ENCODE peak calls at places on chromosome 19, in eight cellular contexts. Q is IMR-90, V is uterus, I is H1, N is HepG2, J is heart left ventricle, O is upper lobe of left lung, F is adrenal gland. M is an unnamed sample. For H3K4me1, the result is how much of the 10 kb centered on the place peaks cover.

GRCh38 chr19:21569497-21569870 is 64.1 kb downstream of the ZNF429 start:
- DNase-seq in Q (no peak), V (no peak), I (no peak), N (no peak), J (peak), O (no peak), F (peak), M (no peak)

GRCh38 chr19:3619631-3620012 is 7.0 kb downstream of the CACTIN start:
- DNase-seq in Q (no peak), V (no peak), I (no peak), N (no peak), J (no peak), O (peak), F (no peak), M (no peak)

GRCh38 chr19:20661150-20661819 is at the start of gene ZNF626:
- DNase-seq in Q (peak), V (peak), I (peak), N (peak), J (peak), O (peak), F (peak), M (peak)

GRCh38 chr19:17938092-17938845 is 5.5 kb downstream of the CCDC124 start:
- DNase-seq in Q (peak), V (peak), I (no peak), N (peak), J (peak), O (no peak), F (peak), M (peak)

GRCh38 chr19:54319049-54319448 is 6.1 kb upstream of the LILRA5 start:
- DNase-seq in Q (no peak), V (no peak), I (no peak), N (no peak), J (peak), O (no peak), F (no peak), M (no peak)

GRCh38 chr19:7069904-7070226 is 362 bp downstream of the ZNF557 start:
- DNase-seq in Q (no peak), V (no peak), I (no peak), N (no peak), J (no peak), O (no peak), F (no peak), M (no peak)

GRCh38 chr19:34365463-34366401 is 736 bp downstream of the GPI start:
- DNase-seq in Q (peak), V (peak), I (no peak), N (no peak), J (no peak), O (peak), F (peak), M (no peak)

GRCh38 chr19:6587093-6587820 is 3.7 kb downstream of the CD70 start:
- DNase-seq in Q (no peak), V (no peak), I (no peak), N (no peak), J (no peak), O (no peak), F (no peak), M (no peak)

GRCh38 chr19:58571575-58571947 is 1.6 kb downstream of the MZF1 start:
- DNase-seq in Q (no peak), V (no peak), I (no peak), N (no peak), J (no peak), O (no peak), F (peak), M (peak)

GRCh38 chr19:5108123-5108613 is 139.3 kb downstream of the KDM4B start:
- DNase-seq in Q (no peak), V (no peak), I (no peak), N (no peak), J (no peak), O (no peak), F (no peak), M (no peak)

GRCh38 chr19:51714848-51715247 is 8.9 kb downstream of the HAS1 start:
- DNase-seq in Q (no peak), V (no peak), I (no peak), N (no peak), J (no peak), O (no peak), F (no peak), M (no peak)

GRCh38 chr19:51166846-51167490 is 24.9 kb downstream of the SIGLEC7 start:
- DNase-seq in Q (no peak), V (no peak), I (no peak), N (no peak), J (no peak), O (no peak), F (peak), M (no peak)

GRCh38 chr19:45908956-45909355 is 5.6 kb downstream of the NANOS2 start:
- DNase-seq in Q (peak), V (no peak), I (no peak), N (no peak), J (no peak), O (no peak), F (no peak), M (no peak)

GRCh38 chr19:10784257-10784656 is 51.8 kb downstream of the TMED1 start:
- DNase-seq in Q (no peak), V (no peak), I (no peak), N (no peak), J (peak), O (no peak), F (no peak), M (no peak)

GRCh38 chr19:38264486-38265212 is at the start of gene SPINT2:
- DNase-seq in Q (no peak), V (no peak), I (peak), N (no peak), J (no peak), O (no peak), F (no peak), M (peak)

GRCh38 chr19:4528843-4529242 is 6.2 kb downstream of the PLIN5 start:
- DNase-seq in Q (no peak), V (no peak), I (no peak), N (no peak), J (no peak), O (no peak), F (no peak), M (no peak)

GRCh38 chr19:46904114-46905060 is 43.6 kb downstream of the ARHGAP35 start:
- DNase-seq in Q (peak), V (peak), I (no peak), N (no peak), J (peak), O (no peak), F (peak), M (no peak)

GRCh38 chr19:17517898-17518297 is 6.4 kb downstream of the PGLS start:
- DNase-seq in Q (no peak), V (no peak), I (no peak), N (no peak), J (no peak), O (no peak), F (no peak), M (no peak)

GRCh38 chr19:42075364-42075615 is 676 bp upstream of the ZNF574 start:
- DNase-seq in Q (no peak), V (no peak), I (no peak), N (no peak), J (no peak), O (no peak), F (no peak), M (no peak)

GRCh38 chr19:28009696-28010095 is 1203.3 kb downstream of the UQCRFS1 start:
- DNase-seq in Q (no peak), V (no peak), I (no peak), N (no peak), J (no peak), O (no peak), F (no peak), M (no peak)

GRCh38 chr19:34230833-34231232 is 23.5 kb upstream of the GARRE1 start:
- DNase-seq in Q (no peak), V (no peak), I (no peak), N (no peak), J (no peak), O (no peak), F (no peak), M (no peak)

GRCh38 chr19:33071887-33072286 is 7.2 kb upstream of the RHPN2 start:
- DNase-seq in Q (no peak), V (no peak), I (no peak), N (no peak), J (no peak), O (no peak), F (no peak), M (no peak)

GRCh38 chr19:47075941-47076340 is 27.5 kb upstream of the TMEM160 start:
- DNase-seq in Q (peak), V (no peak), I (no peak), N (no peak), J (no peak), O (no peak), F (peak), M (no peak)

GRCh38 chr19:40355975-40356680 is 7.6 kb downstream of the PLD3 start:
- DNase-seq in Q (no peak), V (no peak), I (no peak), N (no peak), J (no peak), O (no peak), F (no peak), M (no peak)

GRCh38 chr19:4067396-4068057 is 828 bp upstream of the ZBTB7A start:
- DNase-seq in Q (no peak), V (no peak), I (no peak), N (no peak), J (no peak), O (peak), F (no peak), M (no peak)

GRCh38 chr19:47760632-47760999 is 15.3 kb downstream of the NOP53 start:
- DNase-seq in Q (no peak), V (no peak), I (no peak), N (no peak), J (no peak), O (no peak), F (no peak), M (no peak)

GRCh38 chr19:40193587-40193849 is 2.3 kb downstream of the MAP3K10 start:
- DNase-seq in Q (peak), V (no peak), I (no peak), N (no peak), J (no peak), O (no peak), F (no peak), M (no peak)

GRCh38 chr19:10748195-10748923 is 30.5 kb downstream of the DNM2 start:
- DNase-seq in Q (no peak), V (no peak), I (no peak), N (no peak), J (no peak), O (no peak), F (no peak), M (no peak)

GRCh38 chr19:48479686-48480085 is 10.5 kb downstream of the CYTH2 start:
- DNase-seq in Q (no peak), V (no peak), I (no peak), N (no peak), J (peak), O (no peak), F (no peak), M (no peak)

GRCh38 chr19:2428756-2429711 is 1.6 kb upstream of the TIMM13 start:
- DNase-seq in Q (no peak), V (no peak), I (no peak), N (no peak), J (no peak), O (peak), F (no peak), M (no peak)
- H3K27ac ChIP-seq in Q (no peak), V (peak), I (peak), N (peak), J (no peak), O (peak), F (no peak), M (peak)

GRCh38 chr19:29666634-29667389 is 1.6 kb downstream of the PLEKHF1 start:
- DNase-seq in Q (peak), V (peak), I (no peak), N (peak), J (peak), O (no peak), F (peak), M (peak)
- H3K4me1 ChIP-seq in Q (under half), V (under half), I (under half), N (half or more), J (half or more), O (half or more), F (under half), M (under half)

DNA sequence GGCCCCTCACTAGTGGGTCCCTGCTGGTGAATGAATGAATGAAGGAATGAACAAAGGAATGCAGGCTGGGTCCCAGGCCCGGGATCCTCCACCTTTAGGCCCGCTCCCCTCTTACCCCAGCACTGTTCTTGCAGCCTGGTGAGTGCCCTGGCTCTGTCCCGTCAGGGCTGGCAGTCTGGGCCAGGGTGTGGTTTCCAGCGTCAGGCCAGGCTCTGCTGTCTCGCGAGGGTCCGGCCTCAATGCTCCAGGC is 317 bp downstream of the LYL1 start:
- DNase-seq in Q (no peak), V (no peak), I (no peak), N (no peak), J (no peak), O (no peak), F (no peak), M (no peak)
- TF ChIP-seq POLR2A in Q (no peak), V (no peak), I (no peak), N (peak), J (no peak), O (no peak), F (peak), M (no peak)

DNA sequence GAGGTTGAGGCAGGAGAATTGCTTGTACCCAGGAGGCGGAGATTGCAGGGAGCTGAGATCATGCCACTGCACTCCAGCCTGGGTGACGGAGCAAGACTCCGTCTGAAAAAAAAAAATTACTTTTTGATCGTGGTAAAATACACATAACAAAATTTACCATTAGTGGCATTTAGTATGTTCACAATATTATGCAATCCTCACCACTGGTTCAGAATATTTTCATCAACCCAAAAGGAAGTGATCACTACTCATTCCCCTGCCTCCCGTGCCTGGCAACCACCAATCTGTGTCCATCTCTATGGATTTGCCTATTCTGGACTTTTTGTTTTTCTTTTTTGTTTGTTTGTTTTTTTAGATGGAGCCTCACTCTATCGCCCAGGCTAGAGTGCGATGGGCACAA is 1.2 kb upstream of the PALM3 start:
- DNase-seq in Q (no peak), V (no peak), I (no peak), N (no peak), J (no peak), O (no peak), F (no peak), M (no peak)
- H3K27ac ChIP-seq in Q (no peak), V (no peak), I (no peak), N (no peak), J (no peak), O (no peak), F (no peak), M (no peak)

GRCh38 chr19:988081-988480 is 3.9 kb downstream of the WDR18 start:
- DNase-seq in Q (no peak), V (no peak), I (no peak), N (no peak), J (no peak), O (no peak), F (no peak), M (no peak)
- H3K4me1 ChIP-seq in Q (under half), V (under half), I (under half), N (under half), J (under half), O (under half), F (under half), M (under half)

GRCh38 chr19:1151917-1152601 is 22.0 kb downstream of the SBNO2 start:
- DNase-seq in Q (no peak), V (peak), I (no peak), N (no peak), J (peak), O (peak), F (peak), M (no peak)
- TF ChIP-seq POLR2A in Q (no peak), V (no peak), I (no peak), N (no peak), J (no peak), O (no peak), F (no peak), M (no peak)